ENCODE peak calls at places on chromosomes 11 and 22, in six cellular contexts. E, C, A, T, D and N are unnamed samples.

GRCh38 chr22:44304354-44304753 is 8.4 kb downstream of the SHISAL1 start:
- DNase-seq in D (no peak), C (no peak), T (no peak), E (no peak), A (no peak), N (no peak)

GRCh38 chr11:119493712-119494111 is 70.7 kb upstream of the THY1 start:
- DNase-seq in E (no peak), D (no peak), T (peak), C (peak), A (no peak), N (no peak)

GRCh38 chr22:30985561-30986208 is 16.6 kb downstream of the TUG1 start:
- DNase-seq in D (no peak), E (no peak), A (peak), T (no peak), C (no peak), N (no peak)

GRCh38 chr11:47973173-47973572 is 7.2 kb upstream of the PTPRJ start:
- DNase-seq in A (no peak), E (no peak), C (no peak), T (no peak), D (no peak), N (no peak)

GRCh38 chr22:44391481-44392445 is 79.0 kb upstream of the SHISAL1 start:
- DNase-seq in A (no peak), T (no peak), C (peak), D (no peak), E (no peak), N (no peak)

GRCh38 chr11:92765965-92766371 is 203.5 kb upstream of the MTNR1B start:
- DNase-seq in A (no peak), T (no peak), C (peak), E (no peak), D (no peak), N (no peak)

GRCh38 chr11:79675081-79675480 is 234.3 kb upstream of the TENM4 start:
- DNase-seq in D (no peak), E (no peak), A (no peak), T (no peak), C (no peak), N (no peak)

GRCh38 chr11:71397328-71397860 is 50.8 kb downstream of the DHCR7 start:
- DNase-seq in C (no peak), D (no peak), E (no peak), T (no peak), A (no peak), N (no peak)

GRCh38 chr22:43276311-43276710 is 66.9 kb downstream of the SCUBE1 start:
- DNase-seq in T (no peak), E (no peak), D (no peak), A (no peak), C (no peak), N (no peak)

GRCh38 chr11:9017773-9018172 is 14.0 kb upstream of the NRIP3 start:
- DNase-seq in D (no peak), C (no peak), A (no peak), T (no peak), E (no peak), N (no peak)

GRCh38 chr11:2379471-2380174 is 2.5 kb downstream of the CD81 start:
- DNase-seq in D (no peak), C (no peak), A (no peak), T (no peak), E (no peak), N (no peak)

GRCh38 chr11:62124186-62125113 is 639 bp downstream of the INCENP start:
- DNase-seq in E (no peak), C (no peak), A (peak), T (peak), D (no peak), N (no peak)

GRCh38 chr11:134543144-134544044 is 131.4 kb upstream of the B3GAT1 start:
- DNase-seq in C (peak), A (no peak), T (no peak), E (no peak), D (no peak), N (no peak)

GRCh38 chr22:48536691-48537591 is 1290.7 kb downstream of the BRD1 start:
- DNase-seq in A (no peak), E (no peak), T (no peak), C (no peak), D (no peak), N (no peak)

GRCh38 chr22:22812031-22812905 is 75.3 kb upstream of the IGLL5 start:
- DNase-seq in A (no peak), E (no peak), D (no peak), C (no peak), T (no peak), N (no peak)

GRCh38 chr11:47852053-47852452 is 3.9 kb upstream of the NUP160 start:
- DNase-seq in D (no peak), C (no peak), E (no peak), A (no peak), T (no peak), N (no peak)

GRCh38 chr11:8658210-8658968 is 24.1 kb downstream of the TRIM66 start:
- DNase-seq in T (no peak), A (no peak), C (no peak), D (no peak), E (no peak), N (no peak)

GRCh38 chr11:21838422-21838821 is 354.5 kb upstream of the ANO5 start:
- DNase-seq in T (no peak), D (no peak), C (no peak), A (no peak), E (no peak), N (no peak)

GRCh38 chr11:8477680-8478079 is 116.3 kb downstream of the STK33 start:
- DNase-seq in A (no peak), T (no peak), D (peak), E (peak), C (no peak), N (no peak)

GRCh38 chr22:42067706-42068350 is 2.8 kb downstream of the NAGA start:
- DNase-seq in C (no peak), T (no peak), E (no peak), D (no peak), A (no peak), N (no peak)

GRCh38 chr22:42412744-42413220 is 19.4 kb downstream of the NFAM1 start:
- DNase-seq in T (peak), D (no peak), A (no peak), C (peak), E (no peak), N (no peak)

GRCh38 chr22:33051960-33052839 is 6.0 kb downstream of the SYN3 start:
- DNase-seq in A (peak), D (no peak), E (no peak), C (no peak), T (no peak), N (no peak)

GRCh38 chr22:38416621-38417251 is 38.3 kb downstream of the KCNJ4 start:
- DNase-seq in E (no peak), C (no peak), D (no peak), A (no peak), T (no peak), N (no peak)

GRCh38 chr11:124676386-124676785 is 2.7 kb downstream of the SPA17 start:
- DNase-seq in C (no peak), A (no peak), E (no peak), D (no peak), T (no peak), N (no peak)

GRCh38 chr11:58637367-58637766 is 14.9 kb downstream of the CNTF start:
- DNase-seq in E (no peak), T (no peak), A (no peak), C (no peak), D (no peak), N (no peak)

GRCh38 chr11:2290351-2290841 is 11.3 kb downstream of the C11orf21 start:
- DNase-seq in E (no peak), T (no peak), A (no peak), C (peak), D (no peak), N (no peak)

GRCh38 chr22:35894464-35894878 is 134.2 kb downstream of the RBFOX2 start:
- DNase-seq in E (no peak), C (no peak), T (no peak), D (no peak), A (no peak), N (no peak)
- TF ChIP-seq POLR2A in E (no peak), C (no peak), T (no peak), D (no peak), A (no peak), N (no peak)

GRCh38 chr11:60125962-60126585 is 37.6 kb downstream of the MS4A2 start:
- DNase-seq in D (no peak), T (no peak), A (peak), E (no peak), C (no peak), N (no peak)

GRCh38 chr11:60129853-60130252 is 41.4 kb downstream of the MS4A2 start:
- DNase-seq in D (no peak), C (no peak), E (no peak), A (no peak), T (no peak), N (no peak)

GRCh38 chr11:60127311-60127811 is 38.9 kb downstream of the MS4A2 start:
- DNase-seq in A (no peak), E (no peak), T (no peak), D (no peak), C (no peak), N (no peak)

GRCh38 chr11:60130496-60130895 is 42.0 kb downstream of the MS4A2 start:
- DNase-seq in D (no peak), C (no peak), T (peak), E (no peak), A (peak), N (no peak)

DNA sequence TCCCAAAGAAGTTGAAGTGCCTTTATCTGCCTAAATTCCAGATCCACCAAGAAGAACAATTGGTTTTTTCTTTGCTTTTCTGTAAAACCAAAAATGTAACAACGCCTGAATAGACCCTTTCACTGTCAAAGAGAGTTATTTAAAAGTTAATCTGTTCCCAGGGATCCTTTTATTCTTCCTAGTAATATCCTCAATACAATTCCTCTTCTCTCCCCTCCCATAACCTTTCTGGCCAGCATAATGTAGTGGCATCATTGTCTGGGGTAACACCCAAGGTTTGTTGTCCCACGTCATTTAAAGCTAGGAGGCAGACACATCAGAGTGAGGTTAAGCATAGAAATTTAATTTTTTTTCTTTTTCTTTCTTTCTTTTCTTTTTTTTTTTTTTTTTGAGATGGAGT is 39.9 kb downstream of the MS4A2 start:
- DNase-seq in A (no peak), D (no peak), T (no peak), E (no peak), C (no peak), N (no peak)
- TF ChIP-seq POLR2AphosphoS5 in A (no peak), D (no peak), T (no peak), E (no peak), C (no peak), N (no peak)

DNA sequence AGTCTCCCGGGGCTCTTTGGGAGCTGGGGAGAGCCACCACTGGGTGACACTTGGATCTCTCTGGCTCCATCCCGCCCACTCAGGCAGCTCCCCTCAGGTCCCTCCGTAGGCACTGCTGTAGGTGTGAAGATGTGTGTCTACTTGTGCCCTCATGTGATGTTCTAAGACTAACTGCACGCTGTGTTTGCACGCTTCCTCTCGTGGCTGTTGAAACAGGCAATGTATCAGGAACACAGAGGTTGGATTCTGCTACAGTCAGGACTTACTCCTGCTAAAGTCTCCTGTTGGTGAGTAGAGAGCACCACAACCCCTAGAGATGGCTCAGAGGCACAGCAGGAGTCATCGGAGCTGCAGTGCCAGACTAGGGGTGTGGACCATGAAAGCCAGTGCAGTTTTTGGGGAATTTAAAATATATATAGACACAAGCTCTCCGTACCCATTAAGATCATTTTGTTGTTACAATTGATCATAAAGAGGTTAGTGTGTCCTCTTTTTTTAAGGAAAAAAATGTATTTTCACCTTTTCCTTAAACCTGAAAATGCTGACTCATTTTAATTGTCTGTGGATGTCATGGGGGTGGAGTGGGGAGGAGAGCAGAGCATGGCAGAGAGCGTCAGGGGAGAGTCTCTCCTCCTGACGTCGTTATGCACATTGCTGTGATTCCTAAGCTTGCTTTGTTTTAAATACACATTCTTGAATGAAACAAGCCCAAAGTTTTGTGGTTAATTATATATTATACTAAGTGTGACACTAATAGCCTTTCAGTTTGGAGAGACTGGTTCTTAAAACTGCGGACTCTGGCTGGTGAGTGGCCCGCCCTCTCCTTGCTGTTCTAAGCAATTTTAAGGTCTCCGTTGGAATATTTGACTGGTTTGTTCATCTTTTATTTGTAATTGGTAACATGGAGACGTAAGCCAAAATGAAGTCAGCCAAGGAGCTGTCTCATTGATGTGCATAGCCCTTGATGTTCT is 16.2 kb upstream of the CTTN start:
- DNase-seq in C (no peak), T (peak), A (no peak), E (no peak), D (no peak), N (no peak)
- TF ChIP-seq TAF1 in C (no peak), T (no peak), A (no peak), E (no peak), D (no peak), N (no peak)

DNA sequence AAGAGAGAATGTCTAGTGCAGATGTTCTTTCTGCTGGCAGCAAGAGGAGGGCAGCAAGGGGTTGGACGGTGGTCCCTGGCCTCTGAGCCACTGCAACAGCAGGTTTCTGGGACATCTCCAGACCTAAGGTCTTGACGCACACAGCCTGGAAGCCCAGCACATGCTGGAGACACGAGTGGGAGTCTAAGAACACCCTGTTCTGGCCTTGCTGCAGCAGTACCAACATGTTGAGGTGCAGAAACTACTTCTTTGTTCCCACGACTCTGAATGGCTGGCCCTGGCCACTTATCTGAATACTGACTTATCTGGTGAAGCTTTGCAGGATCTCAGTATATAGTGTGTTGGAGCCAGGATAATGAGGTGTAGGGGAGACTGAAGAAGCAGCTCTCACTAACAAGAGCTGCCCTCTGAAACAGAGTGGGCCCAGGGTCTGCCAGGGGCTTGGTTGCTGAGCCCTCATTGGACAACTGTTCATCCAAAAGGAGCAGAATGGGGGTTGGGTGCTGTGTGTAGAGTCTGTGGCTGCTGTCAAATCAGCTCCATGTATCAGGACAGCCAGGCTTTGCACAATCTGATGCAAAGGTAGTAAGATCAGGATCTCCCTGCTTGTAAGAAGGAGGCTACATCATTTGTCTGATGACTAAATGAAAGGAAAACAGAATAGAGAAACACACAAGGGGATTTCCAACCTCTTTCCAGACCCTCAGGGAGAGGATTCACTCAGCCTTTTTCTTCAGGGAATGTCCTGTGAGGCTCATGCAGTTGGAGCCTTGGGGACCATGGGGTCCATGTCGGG is 7.0 kb downstream of the MICAL2 start:
- DNase-seq in C (no peak), T (no peak), E (no peak), A (no peak), D (no peak), N (no peak)
- TF ChIP-seq POLR2A in C (no peak), T (no peak), E (no peak), A (no peak), D (no peak), N (no peak)